ENCODE peak calls at places on chromosomes 13 and 19, in eight cellular contexts. K is HT1080; Z is activated T-helper 1 cell treated with anti-CD3 and anti-CD28 coated beads, Interleukin-2, amount 50 U/mL, for 16 hours; O is T-helper 2 cell; B is stimulated activated CD8-positive, alpha-beta memory T cell treated with anti-CD3 and anti-CD28 coated beads, Interleukin-15, amount 100 ng/mL, for 48 hours; L is stimulated activated CD4-positive, alpha-beta T cell treated with anti-CD3 and anti-CD28 coated beads, Interleukin-15, amount 100 ng/mL, for 1 hour; R is M059J; P is gastrocnemius medialis. M is an unnamed sample.
A peak's percentile ranks its signal among the peaks of the same experiment; 100 is the strongest.

GRCh38 chr13:80454245-80454644 is 113.3 kb upstream of the SPRY2 start:
- DNase-seq in K (peak; percentile 75), Z (no peak), O (no peak), B (no peak), L (no peak), R (peak; percentile 0), P (no peak), M (no peak)

GRCh38 chr13:113863511-113864302 is at the start of gene GAS6:
- DNase-seq in K (no peak), Z (no peak), O (no peak), B (no peak), L (no peak), R (peak; percentile 39), P (peak; percentile 76), M (no peak)

GRCh38 chr13:106689906-106690305 is 122.0 kb upstream of the ARGLU1 start:
- DNase-seq in K (no peak), Z (no peak), O (no peak), B (no peak), L (no peak), R (no peak), P (no peak), M (no peak)

GRCh38 chr13:41709511-41709910 is 251.4 kb downstream of the VWA8 start:
- DNase-seq in K (peak; percentile 37), Z (no peak), O (no peak), B (no peak), L (no peak), R (peak; percentile 23), P (no peak), M (no peak)

GRCh38 chr13:77310579-77311279 is 16.2 kb downstream of the MYCBP2 start:
- DNase-seq in K (no peak), Z (no peak), O (no peak), B (no peak), L (no peak), R (peak; percentile 28), P (no peak), M (no peak)

GRCh38 chr13:23654111-23655110 is 84.2 kb downstream of the TNFRSF19 start:
- DNase-seq in K (peak; percentile 47), Z (no peak), O (no peak), B (no peak), L (no peak), R (no peak), P (no peak), M (no peak)

GRCh38 chr13:53201454-53202225 is 173.0 kb downstream of the OLFM4 start:
- DNase-seq in K (no peak), Z (no peak), O (no peak), B (no peak), L (no peak), R (no peak), P (no peak), M (no peak)

GRCh38 chr19:42140125-42140754 is 8.0 kb upstream of the POU2F2 start:
- DNase-seq in K (peak; percentile 56), Z (no peak), O (no peak), B (no peak), L (no peak), R (peak; percentile 62), P (no peak), M (no peak)

GRCh38 chr19:39830406-39830805 is 3.6 kb downstream of the DYRK1B start:
- DNase-seq in K (no peak), Z (no peak), O (no peak), B (no peak), L (no peak), R (no peak), P (no peak), M (no peak)

GRCh38 chr19:2634228-2634951 is 68.1 kb downstream of the GNG7 start:
- DNase-seq in K (no peak), Z (no peak), O (no peak), B (no peak), L (no peak), R (no peak), P (no peak), M (no peak)

GRCh38 chr19:36225219-36225892 is 10.4 kb downstream of the ZNF146 start:
- DNase-seq in K (peak; percentile 60), Z (no peak), O (no peak), B (no peak), L (no peak), R (peak; percentile 81), P (no peak), M (no peak)

GRCh38 chr13:44393391-44393790 is 19.8 kb downstream of the SERP2 start:
- DNase-seq in K (no peak), Z (no peak), O (no peak), B (no peak), L (no peak), R (no peak), P (no peak), M (no peak)

GRCh38 chr19:6556480-6556879 is 25.7 kb downstream of the TNFSF9 start:
- DNase-seq in K (peak; percentile 36), Z (no peak), O (no peak), B (no peak), L (no peak), R (peak; percentile 76), P (no peak), M (no peak)

GRCh38 chr13:40126301-40127085 is 471.0 kb downstream of the COG6 start:
- DNase-seq in K (no peak), Z (no peak), O (no peak), B (no peak), L (no peak), R (no peak), P (no peak), M (no peak)

GRCh38 chr13:107824636-107825035 is 390.7 kb downstream of the LIG4 start:
- DNase-seq in K (no peak), Z (no peak), O (no peak), B (no peak), L (no peak), R (no peak), P (no peak), M (no peak)

GRCh38 chr13:113566227-113566561 is 18.4 kb upstream of the TFDP1 start:
- DNase-seq in K (no peak), Z (no peak), O (no peak), B (no peak), L (no peak), R (no peak), P (no peak), M (no peak)

GRCh38 chr13:53191091-53191490 is 162.5 kb downstream of the OLFM4 start:
- DNase-seq in K (peak; percentile 87), Z (no peak), O (no peak), B (no peak), L (no peak), R (peak; percentile 8), P (no peak), M (no peak)

GRCh38 chr19:6065685-6066365 is 44.5 kb downstream of the RFX2 start:
- DNase-seq in K (no peak), Z (no peak), O (peak; percentile 35), B (peak; percentile 37), L (peak; percentile 16), R (peak; percentile 88), P (no peak), M (no peak)

GRCh38 chr19:13689050-13689449 is 75.3 kb upstream of the MRI1 start:
- DNase-seq in K (peak; percentile 31), Z (no peak), O (no peak), B (no peak), L (no peak), R (peak; percentile 50), P (no peak), M (no peak)

GRCh38 chr19:36421749-36422481 is 3.5 kb upstream of the ZFP82 start:
- DNase-seq in K (no peak), Z (no peak), O (no peak), B (no peak), L (no peak), R (peak; percentile 25), P (no peak), M (no peak)

GRCh38 chr19:41774515-41774980 is 19.2 kb downstream of the CEACAM6 start:
- DNase-seq in K (no peak), Z (no peak), O (peak; percentile 13), B (peak; percentile 27), L (no peak), R (no peak), P (no peak), M (no peak)

GRCh38 chr19:7397687-7398086 is 49.0 kb downstream of the ARHGEF18 start:
- DNase-seq in K (peak; percentile 44), Z (no peak), O (no peak), B (no peak), L (no peak), R (peak; percentile 99), P (no peak), M (no peak)

GRCh38 chr13:60242231-60242630 is 78.5 kb upstream of the DIAPH3 start:
- DNase-seq in K (no peak), Z (no peak), O (no peak), B (no peak), L (no peak), R (no peak), P (no peak), M (no peak)

GRCh38 chr19:27774337-27774736 is 1438.6 kb downstream of the UQCRFS1 start:
- DNase-seq in K (no peak), Z (no peak), O (no peak), B (no peak), L (no peak), R (no peak), P (no peak), M (no peak)

GRCh38 chr19:681029-681626 is 4.9 kb downstream of the FSTL3 start:
- DNase-seq in K (no peak), Z (no peak), O (no peak), B (no peak), L (no peak), R (no peak), P (no peak), M (peak; percentile 68)

GRCh38 chr13:62119739-62120700 is 704.4 kb upstream of the PCDH20 start:
- DNase-seq in K (peak; percentile 29), Z (no peak), O (no peak), B (no peak), L (no peak), R (no peak), P (no peak), M (no peak)

GRCh38 chr19:3098515-3099346 is 4.6 kb downstream of the GNA11 start:
- DNase-seq in K (no peak), Z (no peak), O (no peak), B (no peak), L (no peak), R (peak; percentile 27), P (peak; percentile 64), M (no peak)

GRCh38 chr19:32230441-32230840 is 115.0 kb upstream of the ZNF507 start:
- DNase-seq in K (no peak), Z (no peak), O (no peak), B (no peak), L (no peak), R (no peak), P (no peak), M (no peak)

GRCh38 chr13:106630162-106630561 is 62.2 kb upstream of the ARGLU1 start:
- DNase-seq in K (no peak), Z (no peak), O (no peak), B (no peak), L (no peak), R (no peak), P (no peak), M (no peak)

GRCh38 chr19:33621065-33621785 is 528 bp upstream of the CHST8 start:
- DNase-seq in K (no peak), Z (no peak), O (no peak), B (no peak), L (no peak), R (no peak), P (no peak), M (no peak)

GRCh38 chr13:42275098-42275471 is 3.1 kb downstream of the AKAP11 start:
- DNase-seq in K (no peak), Z (no peak), O (no peak), B (no peak), L (no peak), R (no peak), P (no peak), M (no peak)

GRCh38 chr13:74288361-74288911 is 154.2 kb upstream of the KLF12 start:
- DNase-seq in K (no peak), Z (no peak), O (no peak), B (no peak), L (no peak), R (peak; percentile 66), P (peak; percentile 33), M (no peak)

GRCh38 chr19:15456871-15457700 is 7.3 kb downstream of the RASAL3 start:
- DNase-seq in K (no peak), Z (no peak), O (no peak), B (no peak), L (no peak), R (no peak), P (no peak), M (peak; percentile 89)

GRCh38 chr13:88281846-88282245 is 610.7 kb downstream of the SLITRK5 start:
- DNase-seq in K (no peak), Z (no peak), O (no peak), B (no peak), L (no peak), R (no peak), P (no peak), M (no peak)